ENCODE peak calls at places on chromosomes 12 and 14, in ten cellular contexts. P is body of pancreas, R is RWPE1, O is tibial nerve, X is MM.1S, I is HCT116, S is AG09309, F is stomach, K is colonic mucosa, V is AG09319. J is an unnamed sample.

GRCh38 chr14:77091518-77091917 is 6.5 kb upstream of the CIPC start:
- DNase-seq in O (no peak), I (no peak), X (no peak), F (no peak), V (no peak), K (no peak), S (no peak), R (no peak), P (no peak), J (no peak)

GRCh38 chr14:95545769-95546168 is 10.9 kb downstream of the GLRX5 start:
- DNase-seq in I (peak; percentile 53), X (no peak), K (no peak), O (no peak), R (peak; percentile 78), V (no peak), P (no peak), F (no peak), S (peak; percentile 32), J (no peak)

GRCh38 chr12:112018571-112019237 is 5.5 kb downstream of the ERP29 start:
- DNase-seq in X (no peak), R (peak; percentile 68), V (no peak), K (no peak), S (peak; percentile 27), I (no peak), O (no peak), F (no peak), P (no peak), J (no peak)

GRCh38 chr14:32300146-32300545 is 29.0 kb upstream of the AKAP6 start:
- DNase-seq in F (no peak), K (no peak), O (no peak), X (no peak), V (no peak), I (no peak), R (no peak), S (no peak), P (peak; percentile 9), J (no peak)

GRCh38 chr14:30988509-30988908 is 36.9 kb upstream of the AP4S1 start:
- DNase-seq in P (no peak), F (no peak), S (no peak), K (no peak), I (no peak), V (no peak), X (no peak), R (no peak), O (no peak), J (no peak)

GRCh38 chr14:94161979-94162378 is 12.1 kb upstream of the PPP4R4 start:
- DNase-seq in V (no peak), O (no peak), X (no peak), F (no peak), K (no peak), S (no peak), P (no peak), I (no peak), R (no peak), J (no peak)

GRCh38 chr12:13905795-13906194 is 75.6 kb downstream of the GRIN2B start:
- DNase-seq in I (no peak), X (no peak), V (no peak), S (no peak), P (no peak), R (no peak), O (no peak), F (no peak), K (no peak), J (no peak)

GRCh38 chr12:79935624-79936040 is 735 bp upstream of the PPP1R12A start:
- DNase-seq in P (peak; percentile 27), V (peak; percentile 12), X (no peak), I (no peak), K (no peak), F (no peak), R (no peak), O (peak; percentile 37), S (no peak), J (no peak)

GRCh38 chr14:68268719-68269118 is 449.1 kb downstream of the RAD51B start:
- DNase-seq in X (no peak), S (no peak), O (no peak), I (no peak), P (no peak), R (no peak), F (no peak), V (no peak), K (no peak), J (no peak)

GRCh38 chr12:48717252-48717695 is 767 bp upstream of the CCNT1 start:
- DNase-seq in V (no peak), R (no peak), S (no peak), K (no peak), I (no peak), X (peak; percentile 48), F (no peak), O (no peak), P (no peak), J (peak; percentile 59)

GRCh38 chr14:100278702-100279101 is 27.5 kb downstream of the SLC25A29 start:
- DNase-seq in R (no peak), V (peak; percentile 20), K (no peak), I (no peak), P (no peak), O (no peak), X (peak; percentile 64), F (no peak), S (peak; percentile 41), J (peak; percentile 58)

GRCh38 chr12:52951126-52951525 is 2.2 kb downstream of the KRT18 start:
- DNase-seq in F (no peak), R (no peak), O (no peak), I (no peak), P (no peak), V (no peak), X (no peak), S (no peak), K (no peak), J (no peak)

GRCh38 chr12:64528616-64529015 is 76.7 kb downstream of the TBK1 start:
- DNase-seq in P (no peak), F (no peak), X (no peak), R (no peak), S (no peak), K (no peak), I (no peak), V (no peak), O (no peak), J (no peak)

GRCh38 chr12:123972448-123973401 is at the start of the genes CCDC92 and ZNF664:
- DNase-seq in R (peak; percentile 98), P (peak; percentile 96), K (peak; percentile 94), I (peak; percentile 83), F (peak; percentile 95), S (peak; percentile 55), O (peak; percentile 76), X (peak; percentile 85), V (peak; percentile 83), J (peak; percentile 98)
- TF ChIP-seq CTCF in R (no peak), P (peak; percentile 13), K (no peak), I (no peak), F (no peak), S (no peak), O (peak; percentile 57), X (no peak), V (no peak), J (peak; percentile 23)

GRCh38 chr12:119676573-119676972 is 8.6 kb downstream of the PRKAB1 start:
- DNase-seq in V (no peak), P (no peak), K (no peak), R (no peak), I (no peak), F (no peak), O (no peak), S (no peak), X (no peak), J (no peak)
- TF ChIP-seq CTCF in V (no peak), P (no peak), K (no peak), R (no peak), I (no peak), F (no peak), O (no peak), S (peak; percentile 11), X (no peak), J (no peak)

GRCh38 chr12:26097046-26097878 is 27.6 kb downstream of the BHLHE41 start:
- DNase-seq in V (peak; percentile 47), X (peak; percentile 64), K (peak; percentile 77), S (peak; percentile 37), P (peak; percentile 71), R (peak; percentile 87), I (peak; percentile 53), O (peak; percentile 48), F (peak; percentile 68), J (peak; percentile 61)

GRCh38 chr12:26088999-26089398 is 35.8 kb downstream of the BHLHE41 start:
- DNase-seq in F (no peak), I (no peak), O (no peak), V (no peak), P (no peak), S (no peak), X (peak; percentile 94), R (no peak), K (no peak), J (peak; percentile 49)

GRCh38 chr12:26090853-26091510 is 33.9 kb downstream of the BHLHE41 start:
- DNase-seq in S (no peak), X (no peak), O (no peak), F (no peak), V (no peak), P (no peak), R (peak; percentile 41), I (no peak), K (no peak), J (no peak)

GRCh38 chr12:26092706-26093105 is 32.1 kb downstream of the BHLHE41 start:
- DNase-seq in R (no peak), X (peak; percentile 67), K (no peak), F (no peak), P (no peak), V (no peak), S (no peak), O (no peak), I (no peak), J (no peak)

DNA sequence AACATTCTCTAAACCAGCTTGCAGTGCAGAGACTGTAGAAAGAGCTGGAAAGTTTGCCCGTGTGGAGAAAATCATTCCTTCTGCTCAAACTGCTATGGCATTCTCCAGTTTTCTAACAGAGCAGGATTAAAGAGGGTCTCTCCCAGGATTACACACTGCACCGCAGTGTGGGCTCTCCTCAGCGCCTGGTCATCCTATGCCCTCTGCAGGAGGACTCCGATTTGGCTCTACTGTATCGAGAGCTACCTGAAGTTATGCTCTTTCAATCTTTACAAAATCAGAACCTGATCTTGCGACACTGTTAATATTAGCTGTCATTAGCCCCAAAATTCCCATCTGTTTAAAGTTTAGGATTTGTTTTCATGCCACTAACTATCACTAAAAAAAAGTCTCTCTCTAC is 33.0 kb downstream of the BHLHE41 start:
- DNase-seq in K (no peak), X (no peak), S (no peak), P (no peak), I (no peak), O (no peak), R (no peak), F (no peak), V (no peak), J (no peak)
- TF ChIP-seq CTCF in K (no peak), X (no peak), S (peak; percentile 32), P (no peak), I (no peak), O (no peak), R (no peak), F (no peak), V (peak; percentile 55), J (no peak)

GRCh38 chr14:66610154-66610563 is 102.2 kb downstream of the GPHN start:
- DNase-seq in K (no peak), P (no peak), S (no peak), V (no peak), I (peak; percentile 49), F (no peak), O (no peak), R (no peak), X (peak; percentile 51), J (no peak)

DNA sequence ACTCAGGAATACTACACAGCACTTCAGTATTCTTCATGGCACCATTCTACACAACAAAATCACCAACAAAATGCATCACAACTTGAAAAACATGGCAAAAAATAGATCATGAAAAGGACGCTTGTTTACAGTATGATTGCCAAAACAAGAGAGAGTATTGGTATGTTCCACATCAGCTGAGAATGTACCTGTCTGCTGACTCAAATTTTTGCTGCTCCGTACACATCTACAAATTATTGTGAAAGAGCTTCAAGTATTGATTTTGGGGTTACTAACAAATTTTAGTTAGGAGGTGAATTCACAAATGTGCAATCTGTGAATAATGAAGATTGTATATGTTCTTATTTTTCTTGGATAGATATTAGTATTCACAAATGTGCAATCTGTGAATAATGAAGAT is 105.4 kb downstream of the GPHN start:
- DNase-seq in I (no peak), R (no peak), S (no peak), K (no peak), V (no peak), P (no peak), X (no peak), O (no peak), F (no peak), J (no peak)
- TF ChIP-seq CTCF in I (no peak), R (no peak), S (no peak), K (no peak), V (no peak), P (no peak), X (no peak), O (no peak), F (no peak), J (no peak)